ENCODE peak calls at places on chromosomes 6 and 20, in six cellular contexts. One of them, this sample, is unnamed.

GRCh38 chr6:5028301-5028700 is 24.5 kb upstream of the RPP40 start:
- DNase-seq in GM12865: no peak
- DNase-seq in endodermal cell: no peak
- DNase-seq in adrenal gland: no peak
- DNase-seq in cardiac muscle cell: no peak
- DNase-seq in AG09309: no peak
- DNase-seq in this sample: no peak

GRCh38 chr6:12280458-12280857 is 9.7 kb upstream of the EDN1 start:
- DNase-seq in cardiac muscle cell: no peak
- DNase-seq in adrenal gland: no peak
- DNase-seq in AG09309: no peak
- DNase-seq in GM12865: no peak
- DNase-seq in endodermal cell: no peak
- DNase-seq in this sample: no peak

GRCh38 chr6:79277109-79277508 is 42.6 kb upstream of the HMGN3 start:
- DNase-seq in adrenal gland: no peak
- DNase-seq in cardiac muscle cell: no peak
- DNase-seq in GM12865: no peak
- DNase-seq in AG09309: no peak
- DNase-seq in endodermal cell: no peak
- DNase-seq in this sample: no peak

GRCh38 chr6:159130846-159131245 is 38.4 kb upstream of the FNDC1 start:
- DNase-seq in GM12865: no peak
- DNase-seq in AG09309: no peak
- DNase-seq in adrenal gland: no peak
- DNase-seq in cardiac muscle cell: no peak
- DNase-seq in endodermal cell: no peak
- DNase-seq in this sample: no peak

GRCh38 chr6:33236852-33237251 is 28.6 kb downstream of the RING1 start:
- DNase-seq in AG09309: no peak
- DNase-seq in GM12865: no peak
- DNase-seq in adrenal gland: no peak
- DNase-seq in endodermal cell: peak; percentile 9
- DNase-seq in cardiac muscle cell: no peak
- DNase-seq in this sample: no peak

GRCh38 chr6:28413681-28414080 is 14.1 kb upstream of the ZSCAN12 start:
- DNase-seq in cardiac muscle cell: no peak
- DNase-seq in endodermal cell: no peak
- DNase-seq in adrenal gland: no peak
- DNase-seq in GM12865: no peak
- DNase-seq in AG09309: no peak
- DNase-seq in this sample: no peak

GRCh38 chr20:16314722-16315121 is 258.5 kb downstream of the KIF16B start:
- DNase-seq in GM12865: peak; percentile 16
- DNase-seq in cardiac muscle cell: no peak
- DNase-seq in AG09309: no peak
- DNase-seq in adrenal gland: no peak
- DNase-seq in endodermal cell: no peak
- DNase-seq in this sample: no peak

GRCh38 chr6:95589067-95589466 is 11.7 kb downstream of the MANEA start:
- DNase-seq in AG09309: no peak
- DNase-seq in adrenal gland: no peak
- DNase-seq in GM12865: no peak
- DNase-seq in cardiac muscle cell: no peak
- DNase-seq in endodermal cell: no peak
- DNase-seq in this sample: no peak

GRCh38 chr6:12614468-12614867 is 102.1 kb upstream of the PHACTR1 start:
- DNase-seq in AG09309: no peak
- DNase-seq in cardiac muscle cell: no peak
- DNase-seq in adrenal gland: no peak
- DNase-seq in endodermal cell: no peak
- DNase-seq in GM12865: no peak
- DNase-seq in this sample: no peak

GRCh38 chr6:80425089-80425823 is 318.8 kb downstream of the BCKDHB start:
- DNase-seq in cardiac muscle cell: no peak
- DNase-seq in GM12865: no peak
- DNase-seq in adrenal gland: no peak
- DNase-seq in AG09309: peak; percentile 99
- DNase-seq in endodermal cell: no peak
- DNase-seq in this sample: peak; percentile 94

GRCh38 chr6:111764238-111765182 is 108.7 kb downstream of the FYN start:
- DNase-seq in adrenal gland: no peak
- DNase-seq in endodermal cell: peak; percentile 85
- DNase-seq in GM12865: peak; percentile 93
- DNase-seq in cardiac muscle cell: peak; percentile 20
- DNase-seq in AG09309: no peak
- DNase-seq in this sample: no peak

GRCh38 chr6:40965046-40965445 is 74.0 kb downstream of the UNC5CL start:
- DNase-seq in AG09309: no peak
- DNase-seq in endodermal cell: no peak
- DNase-seq in GM12865: no peak
- DNase-seq in adrenal gland: no peak
- DNase-seq in cardiac muscle cell: no peak
- DNase-seq in this sample: no peak

GRCh38 chr6:56708810-56709597 is 66.3 kb upstream of the DST start:
- DNase-seq in cardiac muscle cell: peak; percentile 69
- DNase-seq in GM12865: peak; percentile 71
- DNase-seq in AG09309: no peak
- DNase-seq in adrenal gland: no peak
- DNase-seq in endodermal cell: no peak
- DNase-seq in this sample: no peak

GRCh38 chr6:12060780-12061619 is 48.9 kb downstream of the HIVEP1 start:
- DNase-seq in AG09309: no peak
- DNase-seq in adrenal gland: peak; percentile 49
- DNase-seq in endodermal cell: peak; percentile 87
- DNase-seq in GM12865: peak; percentile 96
- DNase-seq in cardiac muscle cell: no peak
- DNase-seq in this sample: no peak

GRCh38 chr6:158780963-158781691 is 38.0 kb downstream of the EZR start:
- DNase-seq in endodermal cell: no peak
- DNase-seq in cardiac muscle cell: no peak
- DNase-seq in GM12865: no peak
- DNase-seq in adrenal gland: no peak
- DNase-seq in AG09309: no peak
- DNase-seq in this sample: no peak

GRCh38 chr6:134035823-134036296 is 16.6 kb downstream of the SLC2A12 start:
- DNase-seq in endodermal cell: no peak
- DNase-seq in cardiac muscle cell: no peak
- DNase-seq in GM12865: peak; percentile 15
- DNase-seq in adrenal gland: no peak
- DNase-seq in AG09309: no peak
- DNase-seq in this sample: no peak

GRCh38 chr6:113050979-113051378 is 703.8 kb downstream of the RFPL4B start:
- DNase-seq in AG09309: no peak
- DNase-seq in endodermal cell: peak; percentile 76
- DNase-seq in adrenal gland: no peak
- DNase-seq in cardiac muscle cell: peak; percentile 38
- DNase-seq in GM12865: no peak
- DNase-seq in this sample: no peak

GRCh38 chr6:130913119-130913518 is 85.9 kb downstream of the SMLR1 start:
- DNase-seq in endodermal cell: no peak
- DNase-seq in adrenal gland: no peak
- DNase-seq in AG09309: no peak
- DNase-seq in cardiac muscle cell: no peak
- DNase-seq in GM12865: peak; percentile 48
- DNase-seq in this sample: no peak

GRCh38 chr6:42509765-42510164 is 54.1 kb upstream of the UBR2 start:
- DNase-seq in AG09309: no peak
- DNase-seq in cardiac muscle cell: no peak
- DNase-seq in GM12865: peak; percentile 84
- DNase-seq in adrenal gland: no peak
- DNase-seq in endodermal cell: no peak
- DNase-seq in this sample: no peak

GRCh38 chr20:25984933-25985332 is 288.3 kb upstream of the ZNF337 start:
- DNase-seq in AG09309: no peak
- DNase-seq in endodermal cell: no peak
- DNase-seq in adrenal gland: peak; percentile 29
- DNase-seq in GM12865: no peak
- DNase-seq in cardiac muscle cell: peak; percentile 19
- DNase-seq in this sample: peak; percentile 25

GRCh38 chr20:4076671-4077070 is 61.3 kb upstream of the RNF24 start:
- DNase-seq in adrenal gland: peak; percentile 89
- DNase-seq in endodermal cell: no peak
- DNase-seq in cardiac muscle cell: no peak
- DNase-seq in AG09309: peak; percentile 72
- DNase-seq in GM12865: no peak
- DNase-seq in this sample: no peak

GRCh38 chr6:148892247-148892646 is 145.4 kb downstream of the UST start:
- DNase-seq in endodermal cell: no peak
- DNase-seq in cardiac muscle cell: no peak
- DNase-seq in GM12865: no peak
- DNase-seq in AG09309: no peak
- DNase-seq in adrenal gland: no peak
- DNase-seq in this sample: no peak

GRCh38 chr20:3711418-3712043 is 869 bp downstream of the SIGLEC1 start:
- DNase-seq in adrenal gland: no peak
- DNase-seq in endodermal cell: no peak
- DNase-seq in GM12865: no peak
- DNase-seq in AG09309: no peak
- DNase-seq in cardiac muscle cell: peak; percentile 44
- DNase-seq in this sample: no peak

GRCh38 chr20:40663991-40664880 is 24.8 kb downstream of the MAFB start:
- DNase-seq in GM12865: no peak
- DNase-seq in AG09309: no peak
- DNase-seq in cardiac muscle cell: no peak
- DNase-seq in endodermal cell: peak; percentile 79
- DNase-seq in adrenal gland: no peak
- DNase-seq in this sample: no peak

GRCh38 chr6:168377481-168377850 is 57.9 kb upstream of the DACT2 start:
- DNase-seq in adrenal gland: peak; percentile 33
- DNase-seq in endodermal cell: no peak
- DNase-seq in AG09309: no peak
- DNase-seq in GM12865: no peak
- DNase-seq in cardiac muscle cell: no peak
- DNase-seq in this sample: no peak

GRCh38 chr6:126176266-126176665 is 163.6 kb upstream of the CENPW start:
- DNase-seq in adrenal gland: no peak
- DNase-seq in GM12865: no peak
- DNase-seq in endodermal cell: no peak
- DNase-seq in cardiac muscle cell: peak; percentile 20
- DNase-seq in AG09309: no peak
- DNase-seq in this sample: no peak

GRCh38 chr6:88919032-88919431 is 44.4 kb downstream of the RNGTT start:
- DNase-seq in cardiac muscle cell: no peak
- DNase-seq in endodermal cell: no peak
- DNase-seq in GM12865: no peak
- DNase-seq in adrenal gland: no peak
- DNase-seq in AG09309: no peak
- DNase-seq in this sample: no peak
- TF ChIP-seq CTCF in cardiac muscle cell: peak; percentile 39
- TF ChIP-seq CTCF in endodermal cell: peak; percentile 64
- TF ChIP-seq CTCF in GM12865: no peak
- TF ChIP-seq CTCF in adrenal gland: peak; percentile 29
- TF ChIP-seq CTCF in AG09309: peak; percentile 13
- TF ChIP-seq CTCF in this sample: peak; percentile 13

DNA sequence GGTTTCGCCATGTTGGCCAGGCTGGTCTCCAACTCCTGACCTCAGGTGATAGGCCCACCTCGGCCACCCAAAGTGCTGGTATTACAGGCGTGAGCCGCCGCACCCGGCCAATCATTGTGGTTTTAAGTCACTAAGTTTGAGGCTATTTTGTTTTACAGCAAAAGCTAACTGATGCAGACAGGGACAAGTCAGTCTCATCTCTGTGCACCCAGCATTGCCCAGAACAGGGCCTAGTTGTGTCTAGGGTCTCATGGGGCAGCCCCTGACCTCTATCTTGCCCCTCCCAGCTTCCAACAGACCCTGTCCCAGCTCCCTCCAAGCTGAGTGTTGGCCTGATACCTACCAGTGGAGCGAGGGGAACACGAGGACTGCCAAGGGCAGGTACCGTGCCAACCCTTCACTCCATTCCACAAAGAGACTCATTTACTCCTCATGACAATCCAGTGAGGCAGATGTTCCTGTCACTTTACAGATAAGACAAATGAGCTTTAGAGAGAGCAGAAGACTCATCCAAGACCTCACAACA is 8.9 kb upstream of the RBCK1 start:
- DNase-seq in cardiac muscle cell: no peak
- DNase-seq in endodermal cell: no peak
- DNase-seq in GM12865: no peak
- DNase-seq in AG09309: no peak
- DNase-seq in adrenal gland: no peak
- DNase-seq in this sample: no peak
- TF ChIP-seq CTCF in cardiac muscle cell: no peak
- TF ChIP-seq CTCF in endodermal cell: no peak
- TF ChIP-seq CTCF in GM12865: no peak
- TF ChIP-seq CTCF in AG09309: no peak
- TF ChIP-seq CTCF in adrenal gland: no peak
- TF ChIP-seq CTCF in this sample: no peak

GRCh38 chr20:62010551-62011402 is 54.9 kb downstream of the TAF4 start:
- DNase-seq in GM12865: peak; percentile 56
- DNase-seq in AG09309: peak; percentile 3
- DNase-seq in adrenal gland: peak; percentile 67
- DNase-seq in cardiac muscle cell: peak; percentile 74
- DNase-seq in endodermal cell: peak; percentile 86
- DNase-seq in this sample: no peak
- TF ChIP-seq CTCF in GM12865: peak; percentile 51
- TF ChIP-seq CTCF in AG09309: peak; percentile 61
- TF ChIP-seq CTCF in adrenal gland: peak; percentile 74
- TF ChIP-seq CTCF in cardiac muscle cell: peak; percentile 71
- TF ChIP-seq CTCF in endodermal cell: peak; percentile 90
- TF ChIP-seq CTCF in this sample: peak; percentile 66

GRCh38 chr20:32945710-32946221 is 58.5 kb downstream of the SUN5 start:
- DNase-seq in GM12865: peak; percentile 15
- DNase-seq in AG09309: peak; percentile 5
- DNase-seq in adrenal gland: no peak
- DNase-seq in endodermal cell: no peak
- DNase-seq in cardiac muscle cell: peak; percentile 49
- DNase-seq in this sample: no peak
- TF ChIP-seq CTCF in GM12865: peak; percentile 45
- TF ChIP-seq CTCF in AG09309: peak; percentile 60
- TF ChIP-seq CTCF in adrenal gland: peak; percentile 24
- TF ChIP-seq CTCF in endodermal cell: peak; percentile 91
- TF ChIP-seq CTCF in cardiac muscle cell: peak; percentile 68
- TF ChIP-seq CTCF in this sample: peak; percentile 72

DNA sequence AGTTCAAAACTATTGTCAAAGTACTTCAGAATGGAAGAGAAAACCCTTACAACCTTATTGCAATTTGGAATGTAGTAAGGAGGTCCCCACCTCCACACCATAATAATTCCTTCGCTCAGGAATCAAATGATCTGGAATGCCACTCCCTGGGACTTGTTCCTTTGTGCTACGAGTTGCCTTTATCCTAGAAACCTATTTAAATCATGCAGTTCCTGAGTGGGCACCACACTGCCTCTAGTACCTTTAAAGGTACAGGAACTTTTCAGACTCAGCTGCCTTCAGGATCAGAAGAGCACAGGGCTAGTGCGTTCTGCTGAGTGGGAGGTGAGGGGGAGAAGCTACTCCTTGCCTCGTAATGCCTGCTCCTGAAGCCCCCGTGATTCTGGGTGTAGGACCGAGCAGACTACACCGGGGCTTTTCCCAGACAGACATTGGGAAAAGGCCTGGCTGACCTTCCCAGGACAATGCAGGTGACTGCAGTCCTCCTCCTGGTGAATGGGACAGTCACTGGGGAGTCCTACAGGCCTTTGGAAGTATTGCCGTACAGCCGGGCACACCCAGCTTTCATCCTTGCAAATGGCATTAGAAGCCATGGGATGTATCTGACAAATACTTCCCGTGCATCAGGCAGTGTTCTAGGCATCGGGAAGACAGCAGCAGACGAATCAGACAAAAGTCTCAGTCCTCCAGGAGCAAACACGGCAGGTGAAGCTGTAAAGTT is 11.8 kb upstream of the TUBB2B start:
- DNase-seq in cardiac muscle cell: no peak
- DNase-seq in adrenal gland: no peak
- DNase-seq in endodermal cell: peak; percentile 81
- DNase-seq in AG09309: no peak
- DNase-seq in GM12865: no peak
- DNase-seq in this sample: no peak
- TF ChIP-seq CTCF in cardiac muscle cell: peak; percentile 15
- TF ChIP-seq CTCF in adrenal gland: no peak
- TF ChIP-seq CTCF in endodermal cell: peak; percentile 74
- TF ChIP-seq CTCF in AG09309: peak; percentile 12
- TF ChIP-seq CTCF in GM12865: no peak
- TF ChIP-seq CTCF in this sample: no peak

This sample was measured in AG09319.